ENCODE peak calls at places on chromosome 19, in seven cellular contexts. S, L, U, P, F, Z and R are unnamed samples.

GRCh38 chr19:44582581-44583265 is 30.6 kb upstream of the IGSF23 start:
- DNase-seq in S (no peak), L (no peak), U (no peak), P (peak), F (no peak), Z (peak), R (no peak)

GRCh38 chr19:16330368-16330801 is 5.8 kb downstream of the KLF2 start:
- DNase-seq in S (peak), L (peak), U (no peak), P (peak), F (peak), Z (peak), R (peak)

GRCh38 chr19:44869728-44870470 is 21.2 kb upstream of the TOMM40 start:
- DNase-seq in S (no peak), L (peak), U (no peak), P (no peak), F (no peak), Z (no peak), R (no peak)

GRCh38 chr19:10861118-10861651 is 10.2 kb upstream of the CARM1 start:
- DNase-seq in S (no peak), L (peak), U (no peak), P (peak), F (peak), Z (peak), R (no peak)

GRCh38 chr19:13036366-13036976 is 41.2 kb downstream of the NFIX start:
- DNase-seq in S (no peak), L (peak), U (no peak), P (no peak), F (no peak), Z (no peak), R (no peak)

GRCh38 chr19:54317108-54317964 is 4.4 kb upstream of the LILRA5 start:
- DNase-seq in S (no peak), L (peak), U (no peak), P (no peak), F (no peak), Z (no peak), R (no peak)

GRCh38 chr19:52941941-52942370 is 18.7 kb upstream of the ZNF888 start:
- DNase-seq in S (no peak), L (peak), U (no peak), P (peak), F (peak), Z (peak), R (no peak)

GRCh38 chr19:3979674-3980352 is 5.5 kb downstream of the EEF2 start:
- DNase-seq in S (no peak), L (no peak), U (no peak), P (no peak), F (no peak), Z (no peak), R (no peak)

GRCh38 chr19:5170329-5170745 is 170.3 kb downstream of the PTPRS start:
- DNase-seq in S (peak), L (peak), U (no peak), P (peak), F (peak), Z (peak), R (no peak)

GRCh38 chr19:41753159-41753558 is 2.2 kb upstream of the CEACAM6 start:
- DNase-seq in S (peak), L (peak), U (no peak), P (peak), F (peak), Z (peak), R (peak)

GRCh38 chr19:13980340-13980739 is 25.8 kb downstream of the RFX1 start:
- DNase-seq in S (no peak), L (no peak), U (no peak), P (no peak), F (no peak), Z (no peak), R (no peak)